ENCODE peak calls at places on chromosomes 11 and 22, in five cellular contexts. One of them, this sample, is unnamed.

GRCh38 chr11:127238321-127238720 is 237.8 kb upstream of the KIRREL3 start:
- DNase-seq in PC-3: no peak
- DNase-seq in neural progenitor cell: no peak
- DNase-seq in HCT116: no peak
- DNase-seq in MM.1S: no peak
- DNase-seq in this sample: no peak

GRCh38 chr22:45318558-45319318 is 9.0 kb downstream of the FAM118A start:
- DNase-seq in PC-3: no peak
- DNase-seq in MM.1S: no peak
- DNase-seq in HCT116: no peak
- DNase-seq in neural progenitor cell: peak
- DNase-seq in this sample: no peak

GRCh38 chr11:29019960-29020683 is 911.9 kb downstream of the METTL15 start:
- DNase-seq in MM.1S: no peak
- DNase-seq in neural progenitor cell: peak
- DNase-seq in PC-3: peak
- DNase-seq in HCT116: peak
- DNase-seq in this sample: peak

GRCh38 chr11:67656278-67656922 is 5.9 kb upstream of the ACY3 start:
- DNase-seq in MM.1S: no peak
- DNase-seq in HCT116: no peak
- DNase-seq in neural progenitor cell: no peak
- DNase-seq in PC-3: no peak
- DNase-seq in this sample: no peak

GRCh38 chr11:65911682-65912568 is 6.9 kb downstream of the C11orf68 start:
- DNase-seq in HCT116: peak
- DNase-seq in PC-3: peak
- DNase-seq in MM.1S: no peak
- DNase-seq in neural progenitor cell: peak
- DNase-seq in this sample: peak

GRCh38 chr11:60872952-60873524 is 5.7 kb downstream of the ZP1 start:
- DNase-seq in HCT116: no peak
- DNase-seq in PC-3: no peak
- DNase-seq in MM.1S: no peak
- DNase-seq in neural progenitor cell: peak
- DNase-seq in this sample: peak

GRCh38 chr22:39318507-39319283 is 728 bp downstream of the RPL3 start:
- DNase-seq in PC-3: no peak
- DNase-seq in HCT116: no peak
- DNase-seq in MM.1S: peak
- DNase-seq in neural progenitor cell: peak
- DNase-seq in this sample: peak

GRCh38 chr11:19718976-19719375 is 6.3 kb downstream of the NAV2 start:
- DNase-seq in HCT116: no peak
- DNase-seq in neural progenitor cell: no peak
- DNase-seq in MM.1S: no peak
- DNase-seq in PC-3: no peak
- DNase-seq in this sample: no peak

GRCh38 chr11:126585388-126586302 is 230.2 kb downstream of the ST3GAL4 start:
- DNase-seq in HCT116: no peak
- DNase-seq in neural progenitor cell: peak
- DNase-seq in MM.1S: no peak
- DNase-seq in PC-3: peak
- DNase-seq in this sample: peak

GRCh38 chr11:17208257-17208999 is 642 bp upstream of the PIK3C2A start:
- DNase-seq in neural progenitor cell: peak
- DNase-seq in HCT116: peak
- DNase-seq in PC-3: peak
- DNase-seq in MM.1S: peak
- DNase-seq in this sample: peak

GRCh38 chr22:36010913-36011312 is 17.7 kb downstream of the RBFOX2 start:
- DNase-seq in PC-3: peak
- DNase-seq in MM.1S: no peak
- DNase-seq in HCT116: no peak
- DNase-seq in neural progenitor cell: no peak
- DNase-seq in this sample: no peak

GRCh38 chr11:60950933-60951610 is 904 bp downstream of the SLC15A3 start:
- DNase-seq in MM.1S: no peak
- DNase-seq in neural progenitor cell: peak
- DNase-seq in HCT116: no peak
- DNase-seq in PC-3: no peak
- DNase-seq in this sample: peak

GRCh38 chr11:88538088-88538487 is 200.6 kb upstream of the CTSC start:
- DNase-seq in neural progenitor cell: no peak
- DNase-seq in PC-3: peak
- DNase-seq in MM.1S: no peak
- DNase-seq in HCT116: no peak
- DNase-seq in this sample: no peak

GRCh38 chr22:22410121-22410520 is 98.4 kb downstream of the ZNF280B start:
- DNase-seq in neural progenitor cell: no peak
- DNase-seq in MM.1S: peak
- DNase-seq in HCT116: no peak
- DNase-seq in PC-3: no peak
- DNase-seq in this sample: no peak

GRCh38 chr11:110566577-110566976 is 136.8 kb downstream of the FDX1 start:
- DNase-seq in HCT116: no peak
- DNase-seq in neural progenitor cell: no peak
- DNase-seq in PC-3: no peak
- DNase-seq in MM.1S: no peak
- DNase-seq in this sample: no peak

GRCh38 chr11:57322881-57323467 is 1.8 kb downstream of the TNKS1BP1 start:
- DNase-seq in MM.1S: no peak
- DNase-seq in HCT116: no peak
- DNase-seq in neural progenitor cell: no peak
- DNase-seq in PC-3: peak
- DNase-seq in this sample: no peak

GRCh38 chr22:40057652-40058051 is 62.9 kb downstream of the FAM83F start:
- DNase-seq in HCT116: no peak
- DNase-seq in MM.1S: no peak
- DNase-seq in neural progenitor cell: no peak
- DNase-seq in PC-3: no peak
- DNase-seq in this sample: no peak

GRCh38 chr22:47188337-47189055 is 426.0 kb downstream of the TBC1D22A start:
- DNase-seq in neural progenitor cell: no peak
- DNase-seq in HCT116: no peak
- DNase-seq in MM.1S: no peak
- DNase-seq in PC-3: no peak
- DNase-seq in this sample: no peak

GRCh38 chr11:119222308-119222707 is 16.2 kb downstream of the CBL start:
- DNase-seq in neural progenitor cell: no peak
- DNase-seq in MM.1S: no peak
- DNase-seq in PC-3: peak
- DNase-seq in HCT116: no peak
- DNase-seq in this sample: peak

GRCh38 chr22:36467946-36468345 is 13.5 kb downstream of the TXN2 start:
- DNase-seq in PC-3: peak
- DNase-seq in neural progenitor cell: no peak
- DNase-seq in HCT116: peak
- DNase-seq in MM.1S: peak
- DNase-seq in this sample: peak

GRCh38 chr22:20268350-20269012 is 363 bp upstream of the RTN4R start:
- DNase-seq in PC-3: peak
- DNase-seq in MM.1S: peak
- DNase-seq in neural progenitor cell: peak
- DNase-seq in HCT116: peak
- DNase-seq in this sample: peak

GRCh38 chr11:78070606-78071005 is 6.9 kb downstream of the THRSP start:
- DNase-seq in PC-3: no peak
- DNase-seq in MM.1S: no peak
- DNase-seq in neural progenitor cell: no peak
- DNase-seq in HCT116: no peak
- DNase-seq in this sample: no peak
- TF ChIP-seq EZH2phosphoT487 in PC-3: no peak
- TF ChIP-seq EZH2phosphoT487 in MM.1S: no peak
- TF ChIP-seq EZH2phosphoT487 in neural progenitor cell: no peak
- TF ChIP-seq EZH2phosphoT487 in HCT116: no peak
- TF ChIP-seq EZH2phosphoT487 in this sample: no peak

GRCh38 chr22:44032126-44032730 is 8.1 kb downstream of the PARVB start:
- DNase-seq in HCT116: no peak
- DNase-seq in PC-3: no peak
- DNase-seq in MM.1S: no peak
- DNase-seq in neural progenitor cell: no peak
- DNase-seq in this sample: no peak

GRCh38 chr22:44031111-44031963 is 7.2 kb downstream of the PARVB start:
- DNase-seq in neural progenitor cell: no peak
- DNase-seq in HCT116: no peak
- DNase-seq in PC-3: no peak
- DNase-seq in MM.1S: no peak
- DNase-seq in this sample: no peak

GRCh38 chr22:44030051-44030701 is 6.1 kb downstream of the PARVB start:
- DNase-seq in PC-3: no peak
- DNase-seq in HCT116: no peak
- DNase-seq in MM.1S: no peak
- DNase-seq in neural progenitor cell: no peak
- DNase-seq in this sample: no peak

GRCh38 chr22:44029069-44029468 is 5.0 kb downstream of the PARVB start:
- DNase-seq in MM.1S: no peak
- DNase-seq in neural progenitor cell: no peak
- DNase-seq in PC-3: no peak
- DNase-seq in HCT116: no peak
- DNase-seq in this sample: no peak

DNA sequence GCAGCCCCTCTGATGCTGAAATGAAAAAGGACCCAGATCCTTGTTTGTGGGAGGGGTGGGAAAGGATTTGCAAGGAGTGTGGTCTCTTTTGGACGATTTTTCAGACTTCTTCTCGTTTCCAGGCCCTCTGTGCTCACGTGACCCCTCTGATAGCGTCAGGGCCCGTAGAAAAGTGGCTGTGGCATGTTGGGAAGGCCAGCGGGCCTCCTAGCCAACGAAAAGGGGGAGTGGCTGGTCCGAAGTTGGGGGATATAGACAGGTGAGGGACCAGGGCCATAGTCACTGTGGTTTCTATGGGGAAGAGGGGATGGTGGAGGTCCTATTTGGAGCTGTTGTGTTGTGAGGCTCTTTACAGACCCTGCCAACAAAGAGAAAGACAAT is 6.6 kb downstream of the PARVB start:
- DNase-seq in HCT116: no peak
- DNase-seq in MM.1S: no peak
- DNase-seq in neural progenitor cell: no peak
- DNase-seq in PC-3: no peak
- DNase-seq in this sample: no peak
- TF ChIP-seq EZH2 in HCT116: no peak
- TF ChIP-seq EZH2 in MM.1S: no peak
- TF ChIP-seq EZH2 in neural progenitor cell: no peak
- TF ChIP-seq EZH2 in PC-3: no peak
- TF ChIP-seq EZH2 in this sample: no peak

GRCh38 chr22:24894220-24894975 is 52.1 kb downstream of the LHFPL7 start:
- DNase-seq in neural progenitor cell: no peak
- DNase-seq in HCT116: peak
- DNase-seq in PC-3: peak
- DNase-seq in MM.1S: peak
- DNase-seq in this sample: peak
- TF ChIP-seq EZH2phosphoT487 in neural progenitor cell: no peak
- TF ChIP-seq EZH2phosphoT487 in HCT116: no peak
- TF ChIP-seq EZH2phosphoT487 in PC-3: peak
- TF ChIP-seq EZH2phosphoT487 in MM.1S: no peak
- TF ChIP-seq EZH2phosphoT487 in this sample: no peak

GRCh38 chr11:134392953-134393615 is 19.0 kb downstream of the B3GAT1 start:
- DNase-seq in neural progenitor cell: no peak
- DNase-seq in HCT116: no peak
- DNase-seq in MM.1S: no peak
- DNase-seq in PC-3: no peak
- DNase-seq in this sample: no peak
- TF ChIP-seq EZH2 in neural progenitor cell: no peak
- TF ChIP-seq EZH2 in HCT116: no peak
- TF ChIP-seq EZH2 in MM.1S: no peak
- TF ChIP-seq EZH2 in PC-3: no peak
- TF ChIP-seq EZH2 in this sample: no peak

GRCh38 chr11:132471491-132471890 is 1060.8 kb downstream of the OPCML start:
- DNase-seq in PC-3: no peak
- DNase-seq in neural progenitor cell: no peak
- DNase-seq in HCT116: no peak
- DNase-seq in MM.1S: no peak
- DNase-seq in this sample: no peak
- TF ChIP-seq EZH2phosphoT487 in PC-3: no peak
- TF ChIP-seq EZH2phosphoT487 in neural progenitor cell: no peak
- TF ChIP-seq EZH2phosphoT487 in HCT116: no peak
- TF ChIP-seq EZH2phosphoT487 in MM.1S: no peak
- TF ChIP-seq EZH2phosphoT487 in this sample: no peak

GRCh38 chr11:288328-289144 is at the start of gene PGGHG:
- DNase-seq in HCT116: no peak
- DNase-seq in PC-3: peak
- DNase-seq in neural progenitor cell: peak
- DNase-seq in MM.1S: peak
- DNase-seq in this sample: peak
- TF ChIP-seq EZH2 in HCT116: no peak
- TF ChIP-seq EZH2 in PC-3: no peak
- TF ChIP-seq EZH2 in neural progenitor cell: peak
- TF ChIP-seq EZH2 in MM.1S: no peak
- TF ChIP-seq EZH2 in this sample: no peak

GRCh38 chr11:44016129-44016528 is 31.7 kb upstream of the ACCSL start:
- DNase-seq in PC-3: peak
- DNase-seq in MM.1S: no peak
- DNase-seq in HCT116: no peak
- DNase-seq in neural progenitor cell: no peak
- DNase-seq in this sample: peak

GRCh38 chr11:44015624-44016007 is 32.2 kb upstream of the ACCSL start:
- DNase-seq in MM.1S: no peak
- DNase-seq in HCT116: no peak
- DNase-seq in PC-3: no peak
- DNase-seq in neural progenitor cell: no peak
- DNase-seq in this sample: no peak

GRCh38 chr11:44017443-44018126 is 30.2 kb upstream of the ACCSL start:
- DNase-seq in HCT116: no peak
- DNase-seq in PC-3: peak
- DNase-seq in neural progenitor cell: no peak
- DNase-seq in MM.1S: no peak
- DNase-seq in this sample: no peak

GRCh38 chr11:44016546-44017442 is 31.0 kb upstream of the ACCSL start:
- DNase-seq in neural progenitor cell: no peak
- DNase-seq in MM.1S: no peak
- DNase-seq in HCT116: no peak
- DNase-seq in PC-3: no peak
- DNase-seq in this sample: peak

GRCh38 chr11:44014968-44015623 is 32.7 kb upstream of the ACCSL start:
- DNase-seq in MM.1S: no peak
- DNase-seq in neural progenitor cell: no peak
- DNase-seq in PC-3: no peak
- DNase-seq in HCT116: no peak
- DNase-seq in this sample: no peak
- TF ChIP-seq EZH2phosphoT487 in MM.1S: no peak
- TF ChIP-seq EZH2phosphoT487 in neural progenitor cell: no peak
- TF ChIP-seq EZH2phosphoT487 in PC-3: no peak
- TF ChIP-seq EZH2phosphoT487 in HCT116: no peak
- TF ChIP-seq EZH2phosphoT487 in this sample: no peak

This sample was measured in hepatocyte.